ENCODE peak calls at places on chromosomes 1 and 21, in nine cellular contexts. I, K, Z, V, P, C, N, R and Q are unnamed samples.

GRCh38 chr1:16281765-16282164 is 44.8 kb upstream of the CPLANE2 start:
- DNase-seq in I (no peak), K (no peak), Z (no peak), V (no peak), P (no peak), C (no peak), N (no peak), R (no peak), Q (no peak)

GRCh38 chr1:240117202-240117769 is 25.6 kb downstream of the FMN2 start:
- DNase-seq in I (no peak), K (no peak), Z (no peak), V (no peak), P (no peak), C (no peak), N (no peak), R (no peak), Q (no peak)

GRCh38 chr1:29090937-29091618 is 32.6 kb downstream of the TMEM200B start:
- DNase-seq in I (no peak), K (no peak), Z (no peak), V (no peak), P (no peak), C (no peak), N (peak), R (no peak), Q (no peak)

GRCh38 chr1:206445116-206445515 is 25.2 kb upstream of the IKBKE start:
- DNase-seq in I (no peak), K (no peak), Z (peak), V (peak), P (no peak), C (no peak), N (no peak), R (peak), Q (peak)

GRCh38 chr1:228282329-228283042 is 74.6 kb downstream of the OBSCN start:
- DNase-seq in I (no peak), K (no peak), Z (no peak), V (peak), P (no peak), C (no peak), N (no peak), R (peak), Q (no peak)

GRCh38 chr1:89306273-89306672 is 33.6 kb upstream of the GBP5 start:
- DNase-seq in I (no peak), K (no peak), Z (no peak), V (no peak), P (no peak), C (no peak), N (no peak), R (no peak), Q (no peak)

GRCh38 chr1:165580931-165581871 is 37.4 kb downstream of the LRRC52 start:
- DNase-seq in I (no peak), K (no peak), Z (no peak), V (peak), P (no peak), C (no peak), N (no peak), R (no peak), Q (no peak)

GRCh38 chr1:113091988-113092602 is 19.1 kb downstream of the LRIG2 start:
- DNase-seq in I (no peak), K (no peak), Z (no peak), V (no peak), P (no peak), C (no peak), N (no peak), R (no peak), Q (no peak)

GRCh38 chr1:9699361-9699760 is 47.8 kb downstream of the PIK3CD start:
- DNase-seq in I (no peak), K (no peak), Z (no peak), V (no peak), P (no peak), C (no peak), N (no peak), R (no peak), Q (no peak)

GRCh38 chr1:247429526-247429925 is 13.6 kb downstream of the NLRP3 start:
- DNase-seq in I (no peak), K (no peak), Z (no peak), V (no peak), P (no peak), C (no peak), N (no peak), R (no peak), Q (no peak)

GRCh38 chr1:15401391-15402055 is 8.2 kb upstream of the EFHD2 start:
- DNase-seq in I (no peak), K (no peak), Z (no peak), V (no peak), P (no peak), C (no peak), N (no peak), R (no peak), Q (no peak)

GRCh38 chr1:160284220-160284781 is 632 bp downstream of the PEX19 start:
- DNase-seq in I (peak), K (peak), Z (no peak), V (peak), P (peak), C (no peak), N (peak), R (no peak), Q (peak)

GRCh38 chr1:43978551-43979260 is at the start of gene B4GALT2:
- DNase-seq in I (peak), K (no peak), Z (peak), V (peak), P (peak), C (peak), N (peak), R (peak), Q (no peak)

GRCh38 chr1:230236951-230237350 is 169.9 kb downstream of the GALNT2 start:
- DNase-seq in I (no peak), K (no peak), Z (no peak), V (no peak), P (no peak), C (no peak), N (no peak), R (no peak), Q (no peak)

GRCh38 chr1:228416217-228416971 is at the start of gene TRIM17:
- DNase-seq in I (peak), K (no peak), Z (peak), V (peak), P (peak), C (peak), N (peak), R (peak), Q (no peak)

GRCh38 chr21:38392722-38393121 is 105.6 kb downstream of the ERG start:
- DNase-seq in I (no peak), K (no peak), Z (no peak), V (no peak), P (no peak), C (no peak), N (no peak), R (no peak), Q (no peak)

GRCh38 chr1:201530741-201531521 is 8.0 kb upstream of the NAV1 start:
- DNase-seq in I (peak), K (peak), Z (peak), V (peak), P (peak), C (peak), N (peak), R (peak), Q (no peak)

GRCh38 chr1:47190807-47191206 is 971 bp upstream of the PDZK1IP1 start:
- DNase-seq in I (no peak), K (no peak), Z (no peak), V (no peak), P (no peak), C (no peak), N (no peak), R (no peak), Q (no peak)